ENCODE peak calls at places on chromosome 13, in seven cellular contexts. Y, C, K, L, U, Z and G are unnamed samples.

GRCh38 chr13:51342706-51343105 is 3.2 kb downstream of the SERPINE3 start:
- DNase-seq in Y (peak), U (no peak), K (no peak), C (no peak), Z (no peak), L (no peak), G (no peak)

GRCh38 chr13:76890036-76890435 is 3.8 kb upstream of the KCTD12 start:
- DNase-seq in L (no peak), U (no peak), Y (no peak), K (no peak), C (no peak), Z (no peak), G (no peak)

GRCh38 chr13:44292545-44292944 is 81.1 kb upstream of the SERP2 start:
- DNase-seq in K (no peak), Y (no peak), L (no peak), U (no peak), C (no peak), Z (no peak), G (no peak)

GRCh38 chr13:53285896-53286430 is 257.4 kb downstream of the OLFM4 start:
- DNase-seq in U (no peak), C (no peak), Z (no peak), L (no peak), Y (no peak), K (no peak), G (no peak)

GRCh38 chr13:50129065-50129922 is 114.0 kb downstream of the KCNRG start:
- DNase-seq in C (no peak), K (no peak), Z (peak), Y (no peak), L (no peak), U (no peak), G (no peak)

GRCh38 chr13:46844431-46844830 is 47.5 kb upstream of the ESD start:
- DNase-seq in L (no peak), U (no peak), K (no peak), Z (no peak), C (no peak), Y (no peak), G (no peak)

GRCh38 chr13:30466841-30467252 is 1.1 kb upstream of the HMGB1 start:
- DNase-seq in K (peak), Z (no peak), Y (no peak), C (no peak), U (no peak), L (no peak), G (no peak)

GRCh38 chr13:43626994-43627393 is 159.8 kb downstream of the ENOX1 start:
- DNase-seq in Z (no peak), Y (no peak), C (no peak), U (no peak), K (no peak), L (no peak), G (no peak)

GRCh38 chr13:38008636-38009035 is 139.1 kb upstream of the TRPC4 start:
- DNase-seq in C (no peak), Y (no peak), K (no peak), U (peak), L (no peak), Z (no peak), G (peak)

GRCh38 chr13:28306325-28306724 is 168.0 kb downstream of the PAN3 start:
- DNase-seq in U (no peak), L (no peak), Y (no peak), Z (no peak), C (no peak), K (no peak), G (no peak)

GRCh38 chr13:43608400-43609137 is 178.2 kb downstream of the ENOX1 start:
- DNase-seq in Y (no peak), C (no peak), K (no peak), U (no peak), Z (no peak), L (no peak), G (no peak)

GRCh38 chr13:99703908-99704307 is 202.6 kb downstream of the TM9SF2 start:
- DNase-seq in C (no peak), Z (no peak), K (no peak), Y (no peak), L (no peak), U (no peak), G (no peak)